ENCODE peak calls at places on chromosomes 11 and 22, in ten cellular contexts. Y, V, G, A, P, R, C, D, X and M are unnamed samples.

GRCh38 chr11:131696584-131697120 is 326.2 kb downstream of the NTM start:
- DNase-seq in Y (no peak), V (no peak), G (no peak), A (no peak), P (no peak), R (no peak), C (no peak), D (no peak), X (no peak), M (no peak)

GRCh38 chr11:68792400-68792955 is 41.2 kb upstream of the TESMIN start:
- DNase-seq in Y (no peak), V (no peak), G (no peak), A (no peak), P (no peak), R (no peak), C (no peak), D (no peak), X (no peak), M (no peak)

GRCh38 chr22:49827853-49828598 is at the start of gene BRD1:
- DNase-seq in Y (peak; percentile 24), V (peak; percentile 41), G (no peak), A (no peak), P (peak; percentile 84), R (peak; percentile 83), C (no peak), D (no peak), X (peak; percentile 62), M (peak; percentile 68)

GRCh38 chr11:95230054-95231034 is 658 bp downstream of the SESN3 start:
- DNase-seq in Y (peak; percentile 42), V (peak; percentile 42), G (no peak), A (no peak), P (no peak), R (peak; percentile 48), C (no peak), D (peak; percentile 22), X (peak; percentile 47), M (peak; percentile 30)

GRCh38 chr11:118243993-118244762 is 8.0 kb downstream of the MPZL3 start:
- DNase-seq in Y (no peak), V (no peak), G (no peak), A (no peak), P (no peak), R (no peak), C (no peak), D (no peak), X (no peak), M (no peak)

GRCh38 chr11:134634897-134635831 is 223.1 kb upstream of the B3GAT1 start:
- DNase-seq in Y (no peak), V (no peak), G (no peak), A (no peak), P (no peak), R (no peak), C (no peak), D (no peak), X (no peak), M (no peak)

GRCh38 chr22:30829901-30830550 is 135.4 kb downstream of the OSBP2 start:
- DNase-seq in Y (peak; percentile 88), V (no peak), G (no peak), A (peak; percentile 90), P (no peak), R (no peak), C (no peak), D (no peak), X (no peak), M (peak; percentile 75)

GRCh38 chr11:91163619-91164451 is 941.0 kb upstream of the CHORDC1 start:
- DNase-seq in Y (peak; percentile 51), V (no peak), G (no peak), A (peak; percentile 16), P (no peak), R (no peak), C (no peak), D (no peak), X (no peak), M (peak; percentile 74)

GRCh38 chr11:75105462-75105925 is 8.8 kb upstream of the OR2AT4 start:
- DNase-seq in Y (no peak), V (no peak), G (no peak), A (no peak), P (no peak), R (no peak), C (no peak), D (no peak), X (no peak), M (peak; percentile 58)

GRCh38 chr11:3049430-3050243 is 7.6 kb downstream of the CARS1 start:
- DNase-seq in Y (peak; percentile 91), V (peak; percentile 69), G (peak; percentile 79), A (peak; percentile 79), P (peak; percentile 91), R (peak; percentile 10), C (peak; percentile 70), D (peak; percentile 46), X (no peak), M (peak; percentile 98)
- TF ChIP-seq CTCF in Y (peak; percentile 65), V (no peak), G (peak; percentile 42), A (peak; percentile 53), P (peak; percentile 56), R (no peak), C (no peak), D (no peak), X (no peak), M (peak; percentile 48)

DNA sequence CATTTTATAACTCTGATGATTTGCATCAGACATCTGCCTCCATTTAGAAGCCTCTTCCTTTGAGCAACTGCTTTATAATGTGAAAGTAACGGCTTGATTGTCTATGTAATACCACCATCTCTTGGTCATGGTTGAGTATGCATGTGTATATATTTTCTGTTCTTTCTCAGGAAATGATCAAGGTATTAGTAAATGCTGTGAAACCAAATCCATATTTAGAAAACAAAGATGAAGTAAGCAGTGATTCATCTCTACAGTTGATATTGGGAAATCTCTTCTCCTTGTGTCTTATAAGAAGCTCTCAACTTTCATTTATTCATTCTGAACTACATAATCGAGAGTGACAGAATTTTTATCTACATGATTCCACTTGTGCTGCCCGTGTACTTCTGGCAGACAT is 104.6 kb upstream of the ANO3 start:
- DNase-seq in Y (peak; percentile 52), V (no peak), G (peak; percentile 19), A (peak; percentile 73), P (peak; percentile 36), R (peak; percentile 82), C (no peak), D (no peak), X (no peak), M (peak; percentile 93)
- TF ChIP-seq CTCF in Y (peak; percentile 60), V (no peak), G (peak; percentile 38), A (peak; percentile 34), P (peak; percentile 44), R (peak; percentile 93), C (no peak), D (peak; percentile 10), X (no peak), M (peak; percentile 57)

DNA sequence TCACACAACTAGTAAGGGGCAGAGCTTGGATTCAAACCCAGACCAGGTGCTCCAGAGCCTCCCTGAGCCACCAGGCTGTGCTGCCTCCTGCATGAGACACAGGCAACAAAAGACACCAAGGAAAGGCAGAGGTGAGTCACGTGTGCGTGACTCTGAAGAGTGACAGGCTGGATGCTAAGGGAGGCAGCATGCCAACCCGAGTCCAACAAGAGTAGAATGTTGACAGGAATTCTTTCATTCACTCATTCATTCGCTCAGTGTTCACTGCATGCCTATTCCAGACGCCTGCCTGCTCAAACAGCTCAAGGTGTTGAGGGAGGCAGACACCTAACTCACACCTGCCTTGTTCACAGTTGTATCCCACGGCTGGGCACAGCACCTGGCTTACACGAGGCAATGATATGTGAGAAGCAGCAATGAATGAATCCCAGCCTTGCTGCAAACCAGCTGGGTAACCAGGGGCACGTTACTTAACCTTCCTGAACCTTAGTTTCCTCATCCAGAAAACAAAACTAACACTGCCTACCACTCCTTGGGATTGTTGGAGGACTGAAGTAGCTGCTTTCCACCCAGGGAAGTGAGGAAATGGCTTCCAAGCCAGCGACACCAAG is 73.8 kb upstream of the ARFGAP3 start:
- DNase-seq in Y (peak; percentile 26), V (peak; percentile 75), G (no peak), A (no peak), P (no peak), R (peak; percentile 15), C (no peak), D (peak; percentile 68), X (no peak), M (no peak)
- TF ChIP-seq CTCF in Y (no peak), V (peak; percentile 48), G (no peak), A (no peak), P (peak; percentile 32), R (no peak), C (no peak), D (no peak), X (no peak), M (peak; percentile 27)

DNA sequence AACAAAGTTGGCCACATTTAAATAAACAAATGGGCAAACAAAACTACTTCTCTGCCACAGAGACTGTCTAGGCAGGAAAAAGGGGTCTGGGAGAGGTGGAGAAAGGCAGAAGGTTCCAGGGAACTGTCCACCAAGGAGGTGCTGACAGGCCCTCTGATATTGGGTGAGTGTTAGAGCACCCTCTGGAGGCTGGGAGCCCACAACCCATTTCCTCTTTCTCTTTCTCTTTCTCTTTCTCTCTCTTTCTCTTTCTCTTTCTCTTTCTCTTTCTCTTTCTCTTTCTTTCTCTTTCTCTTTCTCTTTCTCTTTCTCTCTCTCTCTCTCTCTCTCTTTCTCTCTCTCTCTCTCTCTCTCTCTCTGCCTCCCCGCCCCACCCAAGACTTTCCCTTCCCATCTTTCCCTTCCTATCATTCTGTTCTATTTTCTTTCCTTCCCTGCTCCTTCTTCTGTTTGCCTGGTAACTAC is 912.8 kb downstream of the DLG2 start:
- DNase-seq in Y (peak; percentile 15), V (no peak), G (no peak), A (no peak), P (peak; percentile 40), R (peak; percentile 71), C (no peak), D (peak; percentile 58), X (peak; percentile 79), M (peak; percentile 45)
- TF ChIP-seq CTCF in Y (peak; percentile 29), V (peak; percentile 14), G (peak; percentile 35), A (peak; percentile 44), P (peak; percentile 31), R (peak; percentile 71), C (no peak), D (peak; percentile 29), X (no peak), M (peak; percentile 62)

GRCh38 chr11:3195251-3196160 is 23.1 kb downstream of the MRGPRG start:
- DNase-seq in Y (peak; percentile 23), V (no peak), G (no peak), A (no peak), P (no peak), R (no peak), C (no peak), D (no peak), X (no peak), M (no peak)
- TF ChIP-seq CTCF in Y (peak; percentile 22), V (peak; percentile 39), G (no peak), A (peak; percentile 38), P (no peak), R (peak; percentile 32), C (no peak), D (no peak), X (no peak), M (peak; percentile 53)